ENCODE peak calls at places on chromosomes 5 and 9, in eight cellular contexts. P is lower lobe of right lung, I is DND-41, A is thoracic aorta, B is brain microvascular endothelial cell, O is adrenal gland, X is SK-N-SH, G is IMR-90. R is an unnamed sample. For H3K27me3, the result is how much of the 10 kb centered on the place peaks cover.

GRCh38 chr9:16449331-16449730 is 421.1 kb downstream of the BNC2 start:
- DNase-seq in P (no peak), I (no peak), A (no peak), B (no peak), O (no peak), X (peak), G (no peak), R (no peak)

GRCh38 chr9:33506626-33507370 is 17.3 kb upstream of the ANKRD18B start:
- DNase-seq in P (no peak), I (no peak), A (no peak), B (peak), O (peak), X (no peak), G (peak), R (peak)

GRCh38 chr5:93163010-93163663 is 417.9 kb downstream of the NR2F1-AS1 start:
- DNase-seq in P (no peak), I (no peak), A (no peak), B (peak), O (no peak), X (no peak), G (peak), R (peak)

GRCh38 chr5:134552301-134552700 is 26.8 kb downstream of the JADE2 start:
- DNase-seq in P (no peak), I (no peak), A (peak), B (peak), O (peak), X (no peak), G (peak), R (peak)

GRCh38 chr9:15873573-15874177 is 320.8 kb downstream of the CCDC171 start:
- DNase-seq in P (no peak), I (no peak), A (no peak), B (peak), O (no peak), X (peak), G (peak), R (peak)

GRCh38 chr5:85069659-85070640 is 685.3 kb upstream of the EDIL3 start:
- DNase-seq in P (no peak), I (no peak), A (no peak), B (no peak), O (no peak), X (no peak), G (no peak), R (no peak)

GRCh38 chr5:170337055-170337454 is 39.5 kb upstream of the LCP2 start:
- DNase-seq in P (no peak), I (no peak), A (no peak), B (no peak), O (no peak), X (no peak), G (no peak), R (no peak)

GRCh38 chr5:74629326-74629725 is 11.2 kb downstream of the ENC1 start:
- DNase-seq in P (no peak), I (no peak), A (no peak), B (no peak), O (no peak), X (no peak), G (no peak), R (no peak)

GRCh38 chr9:4662989-4663792 is 1.1 kb downstream of the PLPP6 start:
- DNase-seq in P (no peak), I (no peak), A (no peak), B (no peak), O (no peak), X (peak), G (peak), R (peak)

GRCh38 chr9:95280745-95281144 is 36.8 kb downstream of the FANCC start:
- DNase-seq in P (no peak), I (no peak), A (no peak), B (no peak), O (no peak), X (no peak), G (no peak), R (no peak)

GRCh38 chr5:177602458-177602830 is 2.5 kb downstream of the B4GALT7 start:
- DNase-seq in P (no peak), I (no peak), A (no peak), B (no peak), O (no peak), X (no peak), G (no peak), R (no peak)

GRCh38 chr5:75412111-75412990 is 75.3 kb downstream of the HMGCR start:
- DNase-seq in P (no peak), I (no peak), A (no peak), B (no peak), O (no peak), X (no peak), G (peak), R (no peak)

GRCh38 chr9:132040808-132041207 is 38.9 kb downstream of the MED27 start:
- DNase-seq in P (no peak), I (no peak), A (no peak), B (no peak), O (no peak), X (no peak), G (no peak), R (no peak)

GRCh38 chr5:55671975-55672374 is 40.1 kb downstream of the SLC38A9 start:
- DNase-seq in P (no peak), I (no peak), A (no peak), B (no peak), O (peak), X (no peak), G (no peak), R (no peak)

GRCh38 chr5:173581408-173582197 is 34.8 kb downstream of the BOD1 start:
- DNase-seq in P (no peak), I (peak), A (no peak), B (no peak), O (no peak), X (peak), G (peak), R (peak)

GRCh38 chr5:31587546-31587945 is 51.4 kb upstream of the PDZD2 start:
- DNase-seq in P (no peak), I (no peak), A (no peak), B (no peak), O (no peak), X (no peak), G (no peak), R (no peak)

GRCh38 chr9:105278751-105279150 is 34.3 kb downstream of the SLC44A1 start:
- DNase-seq in P (no peak), I (no peak), A (no peak), B (no peak), O (no peak), X (no peak), G (no peak), R (peak)

GRCh38 chr5:35246928-35247644 is 16.8 kb upstream of the PRLR start:
- DNase-seq in P (no peak), I (no peak), A (no peak), B (no peak), O (peak), X (no peak), G (no peak), R (no peak)

GRCh38 chr5:109199294-109199693 is 210.5 kb downstream of the PJA2 start:
- DNase-seq in P (no peak), I (no peak), A (no peak), B (no peak), O (no peak), X (no peak), G (no peak), R (no peak)

GRCh38 chr5:133497608-133498348 is 114.6 kb downstream of the FSTL4 start:
- DNase-seq in P (no peak), I (no peak), A (no peak), B (no peak), O (no peak), X (no peak), G (no peak), R (no peak)

GRCh38 chr5:140216468-140217074 is 41.6 kb downstream of the CYSTM1 start:
- DNase-seq in P (no peak), I (no peak), A (no peak), B (no peak), O (no peak), X (no peak), G (no peak), R (no peak)

GRCh38 chr5:135392256-135392655 is 6.8 kb downstream of the MACROH2A1 start:
- DNase-seq in P (no peak), I (no peak), A (no peak), B (peak), O (no peak), X (no peak), G (peak), R (no peak)

GRCh38 chr5:72507360-72508238 is at the start of gene ZNF366:
- DNase-seq in P (no peak), I (no peak), A (no peak), B (peak), O (no peak), X (no peak), G (peak), R (no peak)

GRCh38 chr5:65076251-65076869 is 307.6 kb downstream of the CWC27 start:
- DNase-seq in P (peak), I (peak), A (no peak), B (peak), O (peak), X (no peak), G (peak), R (peak)

GRCh38 chr9:125759812-125760134 is 12.6 kb downstream of the PBX3 start:
- DNase-seq in P (no peak), I (no peak), A (no peak), B (no peak), O (no peak), X (no peak), G (no peak), R (no peak)

GRCh38 chr9:115396071-115396529 is 278.1 kb upstream of the TNC start:
- DNase-seq in P (no peak), I (no peak), A (no peak), B (peak), O (no peak), X (no peak), G (peak), R (no peak)

GRCh38 chr9:20620658-20621552 is 1.4 kb downstream of the MLLT3 start:
- DNase-seq in P (peak), I (peak), A (no peak), B (peak), O (peak), X (peak), G (peak), R (no peak)

GRCh38 chr5:88879724-88880123 is 3.3 kb downstream of the MEF2C start:
- DNase-seq in P (no peak), I (no peak), A (no peak), B (peak), O (no peak), X (no peak), G (no peak), R (no peak)

GRCh38 chr5:67094476-67095300 is 101.9 kb downstream of the CD180 start:
- DNase-seq in P (no peak), I (no peak), A (no peak), B (peak), O (no peak), X (no peak), G (peak), R (peak)

GRCh38 chr5:34847056-34847455 is 8.1 kb downstream of the TTC23L start:
- DNase-seq in P (no peak), I (no peak), A (no peak), B (no peak), O (peak), X (no peak), G (no peak), R (no peak)

GRCh38 chr5:45795458-45795857 is 99.3 kb upstream of the HCN1 start:
- DNase-seq in P (no peak), I (no peak), A (no peak), B (no peak), O (no peak), X (no peak), G (no peak), R (no peak)

GRCh38 chr5:54835642-54836041 is 149.8 kb downstream of the ESM1 start:
- DNase-seq in P (no peak), I (no peak), A (no peak), B (peak), O (no peak), X (no peak), G (peak), R (peak)

GRCh38 chr9:129333961-129334743 is 156.1 kb upstream of the IER5L start:
- DNase-seq in P (peak), I (no peak), A (peak), B (peak), O (peak), X (peak), G (peak), R (peak)

GRCh38 chr9:76985581-76985980 is 33.9 kb upstream of the FOXB2 start:
- DNase-seq in P (no peak), I (no peak), A (no peak), B (no peak), O (no peak), X (no peak), G (no peak), R (no peak)

GRCh38 chr5:144276034-144276822 is 105.6 kb downstream of the KCTD16 start:
- DNase-seq in P (no peak), I (no peak), A (no peak), B (no peak), O (no peak), X (no peak), G (peak), R (no peak)

GRCh38 chr5:172334196-172334595 is 50.6 kb upstream of the UBTD2 start:
- DNase-seq in P (no peak), I (no peak), A (no peak), B (no peak), O (no peak), X (no peak), G (no peak), R (no peak)

GRCh38 chr5:157049605-157050004 is 9.3 kb downstream of the HAVCR1 start:
- DNase-seq in P (no peak), I (no peak), A (no peak), B (no peak), O (no peak), X (no peak), G (no peak), R (no peak)

GRCh38 chr9:4299006-4299795 is 667 bp downstream of the GLIS3 start:
- DNase-seq in P (peak), I (no peak), A (no peak), B (peak), O (peak), X (peak), G (peak), R (no peak)

GRCh38 chr5:159052282-159053011 is 47.3 kb downstream of the EBF1 start:
- DNase-seq in P (no peak), I (no peak), A (no peak), B (peak), O (no peak), X (no peak), G (no peak), R (no peak)
- H3K4me3 ChIP-seq in P (no peak), I (no peak), A (peak), B (no peak), O (no peak), X (no peak), G (no peak), R (no peak)

DNA sequence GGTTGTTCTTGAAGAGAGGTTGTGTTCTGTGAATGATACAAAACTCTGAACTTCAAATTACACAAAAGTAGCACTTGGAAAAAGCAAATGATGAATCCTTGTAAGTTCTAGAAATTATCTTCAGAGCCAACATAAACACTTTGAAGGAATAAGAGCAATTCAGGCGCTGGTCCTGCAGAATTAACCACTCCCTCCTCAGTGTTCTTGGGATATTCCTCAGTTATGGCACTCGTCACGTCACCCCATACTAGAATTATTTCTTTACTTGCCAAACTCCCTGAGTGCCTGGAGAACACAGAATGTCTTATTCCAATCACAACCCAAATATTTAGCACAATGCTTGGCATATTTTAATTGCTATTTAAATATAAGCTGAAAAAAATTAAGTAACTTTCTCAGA is 126.3 kb downstream of the EFNA5 start:
- DNase-seq in P (no peak), I (no peak), A (no peak), B (no peak), O (no peak), X (no peak), G (no peak), R (no peak)
- TF ChIP-seq CTCF in P (no peak), I (no peak), A (no peak), B (no peak), O (no peak), X (no peak), G (no peak), R (no peak)

GRCh38 chr9:136193891-136194279 is 11.0 kb downstream of the LHX3 start:
- DNase-seq in P (no peak), I (no peak), A (no peak), B (no peak), O (no peak), X (no peak), G (no peak), R (no peak)
- H3K27me3 ChIP-seq in P (half or more), I (under half), A (under half), B (half or more), O (half or more), X (half or more), G (half or more), R (half or more)

DNA sequence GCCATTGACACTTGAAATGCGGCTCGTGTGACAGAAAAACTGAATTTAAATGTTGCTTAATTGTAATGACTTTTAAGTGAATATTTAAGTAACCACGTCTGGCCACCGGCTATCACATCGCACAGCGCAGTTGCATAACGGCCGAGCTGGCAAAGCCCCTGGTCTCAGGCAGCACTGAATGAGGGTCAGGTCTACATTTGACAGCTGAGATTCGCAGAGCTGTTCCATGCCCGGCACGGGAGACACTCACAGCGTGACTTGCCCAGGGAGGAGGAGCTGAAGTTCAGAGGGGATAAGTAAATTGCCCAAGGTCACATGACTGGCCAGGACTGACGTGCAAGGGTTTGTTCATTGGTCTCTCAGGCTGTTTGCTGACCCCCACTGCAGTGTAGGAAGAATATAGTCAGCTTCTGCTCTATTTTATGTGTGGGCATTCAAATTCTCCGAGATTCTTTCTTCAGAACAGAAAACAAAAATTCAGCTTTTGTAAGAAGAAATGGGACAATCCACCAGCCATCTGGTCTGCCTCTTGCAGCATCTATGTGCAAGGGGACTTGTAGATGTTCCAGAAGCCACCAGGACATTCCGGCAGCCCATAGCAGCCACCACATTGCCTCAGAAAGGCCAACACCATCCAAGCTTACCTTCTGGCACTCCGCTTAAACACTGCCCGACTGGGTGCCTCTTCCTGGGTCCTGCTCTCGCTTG is 17.3 kb upstream of the COL5A1 start:
- DNase-seq in P (peak), I (no peak), A (no peak), B (no peak), O (no peak), X (no peak), G (no peak), R (peak)
- H3K4me3 ChIP-seq in P (no peak), I (no peak), A (no peak), B (no peak), O (no peak), X (no peak), G (no peak), R (no peak)

R was measured in bronchial epithelial cell.